ENCODE peak calls at places on chromosomes 7 and 10, in eight cellular contexts. H, Z, K, U, C, R, F and P are unnamed samples. For H3K4me1, the result is how much of the 10 kb centered on the place peaks cover.

GRCh38 chr7:47710201-47710935 is 128.5 kb upstream of the TNS3 start:
- DNase-seq in H (no peak), Z (no peak), K (no peak), U (no peak), C (no peak), R (no peak), F (no peak), P (no peak)

GRCh38 chr10:80472234-80473095 is 18.4 kb downstream of the TSPAN14 start:
- DNase-seq in H (no peak), Z (no peak), K (no peak), U (no peak), C (no peak), R (no peak), F (no peak), P (no peak)

GRCh38 chr10:123913688-123914268 is 22.2 kb upstream of the CPXM2 start:
- DNase-seq in H (peak), Z (no peak), K (peak), U (no peak), C (no peak), R (no peak), F (peak), P (no peak)

GRCh38 chr10:29703276-29703675 is 68.5 kb upstream of the SVIL start:
- DNase-seq in H (no peak), Z (no peak), K (no peak), U (no peak), C (no peak), R (no peak), F (no peak), P (no peak)

GRCh38 chr10:132549416-132549815 is 11.8 kb downstream of the INPP5A start:
- DNase-seq in H (no peak), Z (no peak), K (no peak), U (no peak), C (no peak), R (no peak), F (no peak), P (no peak)

GRCh38 chr7:100513212-100513611 is 25.8 kb upstream of the AGFG2 start:
- DNase-seq in H (no peak), Z (no peak), K (no peak), U (no peak), C (no peak), R (no peak), F (no peak), P (no peak)

GRCh38 chr7:13198741-13199140 is 511.3 kb downstream of the ARL4A start:
- DNase-seq in H (no peak), Z (peak), K (no peak), U (no peak), C (no peak), R (no peak), F (no peak), P (no peak)

GRCh38 chr7:27906385-27907091 is 166.6 kb downstream of the TAX1BP1 start:
- DNase-seq in H (no peak), Z (no peak), K (no peak), U (no peak), C (no peak), R (no peak), F (no peak), P (no peak)

GRCh38 chr10:46547331-46547880 is 9.1 kb downstream of the GPRIN2 start:
- DNase-seq in H (no peak), Z (no peak), K (peak), U (no peak), C (no peak), R (no peak), F (peak), P (no peak)

GRCh38 chr10:8130973-8131911 is 76.8 kb downstream of the GATA3 start:
- DNase-seq in H (no peak), Z (peak), K (no peak), U (peak), C (no peak), R (no peak), F (no peak), P (no peak)

GRCh38 chr7:48031111-48031510 is 2.2 kb upstream of the SUN3 start:
- DNase-seq in H (no peak), Z (no peak), K (no peak), U (no peak), C (no peak), R (no peak), F (no peak), P (no peak)

GRCh38 chr7:139682136-139683013 is 95.4 kb downstream of the HIPK2 start:
- DNase-seq in H (no peak), Z (peak), K (no peak), U (peak), C (no peak), R (no peak), F (no peak), P (no peak)

GRCh38 chr10:79065091-79065551 is 3.6 kb upstream of the ZMIZ1 start:
- DNase-seq in H (no peak), Z (no peak), K (no peak), U (no peak), C (no peak), R (no peak), F (no peak), P (no peak)

GRCh38 chr7:133061792-133062191 is 20.1 kb downstream of the CHCHD3 start:
- DNase-seq in H (no peak), Z (no peak), K (no peak), U (no peak), C (no peak), R (no peak), F (no peak), P (no peak)

GRCh38 chr10:3526721-3527120 is 258.3 kb downstream of the KLF6 start:
- DNase-seq in H (no peak), Z (no peak), K (no peak), U (no peak), C (no peak), R (no peak), F (no peak), P (no peak)

GRCh38 chr10:36666451-36666850 is 458.9 kb upstream of the ANKRD30A start:
- DNase-seq in H (no peak), Z (no peak), K (no peak), U (no peak), C (no peak), R (no peak), F (no peak), P (no peak)

GRCh38 chr7:1649751-1650326 is 20.2 kb upstream of the ELFN1 start:
- DNase-seq in H (no peak), Z (no peak), K (no peak), U (no peak), C (no peak), R (no peak), F (no peak), P (no peak)

GRCh38 chr7:105493196-105493927 is 28.7 kb downstream of the PUS7 start:
- DNase-seq in H (no peak), Z (no peak), K (no peak), U (no peak), C (no peak), R (no peak), F (no peak), P (no peak)
- H3K4me3 ChIP-seq in H (no peak), Z (no peak), K (no peak), U (no peak), C (no peak), R (no peak), F (peak), P (no peak)

GRCh38 chr7:34187908-34188307 is 282.6 kb downstream of the BMPER start:
- DNase-seq in H (no peak), Z (no peak), K (no peak), U (no peak), C (no peak), R (no peak), F (no peak), P (no peak)
- H3K4me1 ChIP-seq in H (under half), Z (under half), K (under half), U (under half), C (under half), R (under half), F (under half), P (under half)

GRCh38 chr7:104137971-104138370 is 69.8 kb downstream of the ORC5 start:
- DNase-seq in H (no peak), Z (peak), K (no peak), U (no peak), C (no peak), R (no peak), F (no peak), P (no peak)
- H3K27ac ChIP-seq in H (no peak), Z (no peak), K (no peak), U (no peak), C (no peak), R (no peak), F (no peak), P (no peak)

GRCh38 chr10:88117869-88118632 is 254.6 kb downstream of the PTEN start:
- DNase-seq in H (no peak), Z (no peak), K (no peak), U (peak), C (no peak), R (no peak), F (no peak), P (no peak)
- H3K4me3 ChIP-seq in H (no peak), Z (no peak), K (no peak), U (no peak), C (no peak), R (no peak), F (no peak), P (no peak)

GRCh38 chr7:17121671-17122070 is 176.8 kb upstream of the AHR start:
- DNase-seq in H (no peak), Z (no peak), K (no peak), U (no peak), C (no peak), R (no peak), F (no peak), P (no peak)
- H3K4me1 ChIP-seq in H (under half), Z (under half), K (under half), U (under half), C (under half), R (under half), F (under half), P (under half)